ENCODE peak calls at places on chromosome 6, in six cellular contexts. W is astrocyte, G is foreskin fibroblast, I is AG04450, Y is neural progenitor cell, D is brain microvascular endothelial cell. P is an unnamed sample.
A peak's percentile ranks its signal among the peaks of the same experiment; 100 is the strongest.

GRCh38 chr6:40794581-40794980 is 207.4 kb upstream of the LRFN2 start:
- DNase-seq in W (no peak), G (no peak), I (no peak), Y (no peak), D (no peak), P (no peak)

GRCh38 chr6:85015396-85015990 is 251.1 kb upstream of the TBX18 start:
- DNase-seq in W (peak; percentile 8), G (peak; percentile 85), I (peak; percentile 4), Y (peak; percentile 85), D (peak; percentile 78), P (peak; percentile 55)

GRCh38 chr6:16450821-16451220 is 212.4 kb downstream of the GMPR start:
- DNase-seq in W (peak; percentile 61), G (peak; percentile 71), I (peak; percentile 7), Y (no peak), D (peak; percentile 63), P (no peak)

GRCh38 chr6:4017847-4018193 is 61.1 kb downstream of the FAM217A start:
- DNase-seq in W (peak; percentile 49), G (peak; percentile 35), I (no peak), Y (peak; percentile 34), D (peak; percentile 29), P (no peak)

GRCh38 chr6:1609662-1610496 is at the start of gene FOXC1:
- DNase-seq in W (peak; percentile 81), G (peak; percentile 97), I (peak; percentile 67), Y (peak; percentile 91), D (peak; percentile 85), P (peak; percentile 86)

GRCh38 chr6:40946738-40947301 is 92.2 kb downstream of the UNC5CL start:
- DNase-seq in W (no peak), G (no peak), I (no peak), Y (no peak), D (no peak), P (no peak)

GRCh38 chr6:80872194-80872950 is 765.9 kb downstream of the BCKDHB start:
- DNase-seq in W (no peak), G (no peak), I (no peak), Y (no peak), D (peak; percentile 1), P (peak; percentile 1)

GRCh38 chr6:129686941-129687627 is 22.9 kb downstream of the ARHGAP18 start:
- DNase-seq in W (peak; percentile 64), G (peak; percentile 35), I (no peak), Y (no peak), D (peak; percentile 40), P (no peak)

GRCh38 chr6:7640607-7641577 is 50.9 kb downstream of the SNRNP48 start:
- DNase-seq in W (peak; percentile 81), G (peak; percentile 81), I (peak; percentile 43), Y (no peak), D (peak; percentile 81), P (no peak)

GRCh38 chr6:119672725-119673124 is 323.2 kb upstream of the MAN1A1 start:
- DNase-seq in W (no peak), G (no peak), I (no peak), Y (peak; percentile 81), D (no peak), P (no peak)

GRCh38 chr6:139742671-139743070 is 368.2 kb upstream of the CITED2 start:
- DNase-seq in W (no peak), G (peak; percentile 44), I (no peak), Y (no peak), D (no peak), P (no peak)

GRCh38 chr6:137491478-137491877 is 2.7 kb downstream of the OLIG3 start:
- DNase-seq in W (no peak), G (no peak), I (no peak), Y (peak; percentile 14), D (no peak), P (no peak)

GRCh38 chr6:127190552-127190951 is 72.1 kb downstream of the RSPO3 start:
- DNase-seq in W (no peak), G (peak; percentile 77), I (no peak), Y (peak; percentile 36), D (peak; percentile 43), P (no peak)

GRCh38 chr6:8000080-8001035 is 63.8 kb downstream of the BLOC1S5 start:
- DNase-seq in W (peak; percentile 81), G (no peak), I (no peak), Y (no peak), D (no peak), P (no peak)

GRCh38 chr6:16690244-16691142 is 70.8 kb downstream of the ATXN1 start:
- DNase-seq in W (peak; percentile 68), G (peak; percentile 67), I (no peak), Y (no peak), D (no peak), P (no peak)

GRCh38 chr6:163356324-163356723 is 58.2 kb upstream of the QKI start:
- DNase-seq in W (peak; percentile 84), G (peak; percentile 84), I (no peak), Y (peak; percentile 21), D (peak; percentile 80), P (peak; percentile 33)

GRCh38 chr6:69624944-69625343 is 171.9 kb downstream of the LMBRD1 start:
- DNase-seq in W (no peak), G (peak; percentile 1), I (no peak), Y (no peak), D (no peak), P (no peak)

GRCh38 chr6:79778794-79779193 is 147.7 kb downstream of the SH3BGRL2 start:
- DNase-seq in W (no peak), G (no peak), I (no peak), Y (no peak), D (no peak), P (no peak)

GRCh38 chr6:79782775-79783174 is 151.6 kb downstream of the SH3BGRL2 start:
- DNase-seq in W (no peak), G (no peak), I (no peak), Y (no peak), D (no peak), P (no peak)

GRCh38 chr6:79781916-79782315 is 150.8 kb downstream of the SH3BGRL2 start:
- DNase-seq in W (no peak), G (no peak), I (no peak), Y (no peak), D (no peak), P (no peak)

GRCh38 chr6:79775222-79775621 is 144.1 kb downstream of the SH3BGRL2 start:
- DNase-seq in W (no peak), G (no peak), I (no peak), Y (no peak), D (no peak), P (no peak)

GRCh38 chr6:79777713-79778579 is 146.8 kb downstream of the SH3BGRL2 start:
- DNase-seq in W (peak; percentile 11), G (peak; percentile 82), I (peak; percentile 8), Y (peak; percentile 84), D (peak; percentile 50), P (peak; percentile 85)
- H3K4me3 ChIP-seq in W (peak overlapping the region; percentile 44), G (peak overlapping the region; percentile 54), I (peak overlapping the region; percentile 45), Y (no peak overlapping the region), D (peak overlapping the region; percentile 45), P (no peak overlapping the region)

DNA sequence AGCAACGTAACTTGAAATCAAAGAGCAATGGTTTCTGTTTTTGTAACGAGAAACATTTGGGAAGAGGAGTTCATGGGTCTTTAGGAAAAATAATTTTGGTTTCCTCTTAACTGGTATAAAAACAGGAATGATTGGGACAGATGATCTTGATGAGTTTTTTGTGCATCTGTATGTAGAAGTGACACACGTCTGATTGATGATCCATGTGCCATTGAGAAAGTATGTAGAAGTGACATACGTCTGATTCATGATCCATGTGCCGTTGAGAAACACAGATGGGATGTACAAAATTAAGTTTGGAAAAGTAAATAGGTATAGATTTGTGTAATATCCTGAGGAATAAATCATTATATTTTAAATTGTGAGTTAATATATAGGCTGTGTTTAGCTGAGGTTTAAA is 2.1 kb downstream of the KIAA1586 start:
- DNase-seq in W (no peak), G (peak; percentile 14), I (no peak), Y (no peak), D (no peak), P (no peak)
- H3K4me3 ChIP-seq in W (peak overlapping the region; percentile 40), G (peak overlapping the region; percentile 64), I (peak overlapping the region; percentile 37), Y (peak overlapping the region; percentile 46), D (no peak overlapping the region), P (no peak overlapping the region)

GRCh38 chr6:46794068-46794467 is 879 bp downstream of the MEP1A start:
- DNase-seq in W (no peak), G (no peak), I (no peak), Y (no peak), D (peak; percentile 24), P (no peak)
- H3K4me3 ChIP-seq in W (no peak overlapping the region), G (no peak overlapping the region), I (no peak overlapping the region), Y (no peak overlapping the region), D (no peak overlapping the region), P (no peak overlapping the region)

GRCh38 chr6:116062496-116062895 is 1.8 kb upstream of the FRK start:
- DNase-seq in W (no peak), G (no peak), I (no peak), Y (no peak), D (no peak), P (no peak)

GRCh38 chr6:116057766-116058165 is 2.9 kb downstream of the FRK start:
- DNase-seq in W (no peak), G (no peak), I (no peak), Y (no peak), D (no peak), P (no peak)

GRCh38 chr6:116055513-116055912 is 5.2 kb downstream of the FRK start:
- DNase-seq in W (no peak), G (no peak), I (no peak), Y (no peak), D (no peak), P (no peak)

GRCh38 chr6:116060572-116061283 is at the start of gene FRK:
- DNase-seq in W (no peak), G (peak; percentile 45), I (no peak), Y (no peak), D (peak; percentile 43), P (no peak)

GRCh38 chr6:116059713-116060571 is 749 bp downstream of the FRK start:
- DNase-seq in W (peak; percentile 6), G (no peak), I (no peak), Y (no peak), D (no peak), P (peak; percentile 46)
- H3K4me3 ChIP-seq in W (no peak overlapping the region), G (peak overlapping the region; percentile 2), I (peak overlapping the region; percentile 49), Y (no peak overlapping the region), D (peak overlapping the region; percentile 12), P (peak overlapping the region; percentile 18)

P was measured in mucosa of descending colon.